ENCODE peak calls at places on chromosome 22, in seven cellular contexts. W, S, U, I, E, H and J are unnamed samples.

GRCh38 chr22:49934144-49934890 is 15.9 kb downstream of the CRELD2 start:
- DNase-seq in W (peak), S (no peak), U (peak), I (peak), E (peak), H (no peak), J (peak)

GRCh38 chr22:35593071-35593884 is 23.9 kb downstream of the MB start:
- DNase-seq in W (no peak), S (no peak), U (no peak), I (no peak), E (no peak), H (no peak), J (no peak)

GRCh38 chr22:27488456-27489224 is 312.9 kb downstream of the MN1 start:
- DNase-seq in W (no peak), S (no peak), U (peak), I (no peak), E (no peak), H (no peak), J (peak)

GRCh38 chr22:47842119-47842518 is 1079.7 kb downstream of the TBC1D22A start:
- DNase-seq in W (no peak), S (no peak), U (no peak), I (no peak), E (no peak), H (no peak), J (no peak)

GRCh38 chr22:27621671-27622070 is 179.9 kb downstream of the MN1 start:
- DNase-seq in W (no peak), S (no peak), U (no peak), I (no peak), E (no peak), H (no peak), J (no peak)

GRCh38 chr22:19448076-19448607 is 631 bp upstream of the C22orf39 start:
- DNase-seq in W (peak), S (no peak), U (peak), I (no peak), E (no peak), H (peak), J (no peak)

GRCh38 chr22:48884292-48884691 is 943.4 kb downstream of the BRD1 start:
- DNase-seq in W (no peak), S (no peak), U (no peak), I (no peak), E (peak), H (no peak), J (peak)

GRCh38 chr22:33658775-33659174 is 261.5 kb downstream of the LARGE1 start:
- DNase-seq in W (no peak), S (no peak), U (peak), I (no peak), E (peak), H (no peak), J (no peak)

GRCh38 chr22:50053861-50054260 is 4.2 kb downstream of the TTLL8 start:
- DNase-seq in W (no peak), S (no peak), U (no peak), I (no peak), E (no peak), H (no peak), J (no peak)

GRCh38 chr22:46462726-46463371 is 74.6 kb downstream of the CELSR1 start:
- DNase-seq in W (no peak), S (no peak), U (peak), I (no peak), E (no peak), H (no peak), J (no peak)

GRCh38 chr22:48418831-48419230 is 1408.8 kb downstream of the BRD1 start:
- DNase-seq in W (no peak), S (no peak), U (no peak), I (no peak), E (no peak), H (no peak), J (peak)

GRCh38 chr22:19043111-19044085 is 78.8 kb downstream of the DGCR2 start:
- DNase-seq in W (no peak), S (no peak), U (no peak), I (no peak), E (no peak), H (no peak), J (peak)

GRCh38 chr22:40107244-40107643 is 70.5 kb upstream of the TNRC6B start:
- DNase-seq in W (no peak), S (no peak), U (peak), I (no peak), E (no peak), H (no peak), J (no peak)

GRCh38 chr22:49717322-49717919 is 110.3 kb downstream of the BRD1 start:
- DNase-seq in W (no peak), S (no peak), U (no peak), I (no peak), E (no peak), H (no peak), J (no peak)

GRCh38 chr22:42635531-42635930 is 4.9 kb downstream of the ATP5MGL start:
- DNase-seq in W (no peak), S (no peak), U (peak), I (no peak), E (peak), H (no peak), J (no peak)

GRCh38 chr22:21738081-21738480 is 2.5 kb upstream of the YPEL1 start:
- DNase-seq in W (no peak), S (no peak), U (no peak), I (no peak), E (no peak), H (no peak), J (no peak)